ENCODE peak calls at places on chromosomes 16 and 17, in four cellular contexts. D, X, Y and C are unnamed samples.

GRCh38 chr16:79089735-79090284 is 510.7 kb downstream of the MAF start:
- DNase-seq in D (no peak), Y (peak), X (no peak), C (no peak)

GRCh38 chr16:74611721-74612120 is 4.8 kb upstream of the GLG1 start:
- DNase-seq in Y (no peak), X (no peak), D (no peak), C (no peak)

GRCh38 chr17:27956601-27957445 is 63.7 kb upstream of the LYRM9 start:
- DNase-seq in X (no peak), D (peak), Y (no peak), C (no peak)

GRCh38 chr17:45820052-45820780 is 24.5 kb upstream of the SPPL2C start:
- DNase-seq in X (no peak), Y (no peak), D (no peak), C (no peak)

GRCh38 chr16:77250395-77250794 is 51.2 kb downstream of the SYCE1L start:
- DNase-seq in X (no peak), Y (no peak), D (no peak), C (no peak)

GRCh38 chr17:51818777-51819176 is 339.7 kb downstream of the CA10 start:
- DNase-seq in D (no peak), Y (no peak), X (no peak), C (no peak)

GRCh38 chr16:26668026-26668425 is 398.7 kb upstream of the C16orf82 start:
- DNase-seq in D (no peak), X (no peak), Y (no peak), C (no peak)

GRCh38 chr17:72244494-72244893 is 123.7 kb downstream of the SOX9 start:
- DNase-seq in Y (no peak), D (no peak), X (no peak), C (no peak)

GRCh38 chr16:83808573-83809014 is 816 bp downstream of the HSBP1 start:
- DNase-seq in Y (no peak), D (no peak), X (no peak), C (no peak)

GRCh38 chr17:53765609-53766008 is 57.1 kb upstream of the KIF2B start:
- DNase-seq in D (no peak), X (no peak), Y (no peak), C (no peak)

GRCh38 chr17:8072339-8072726 is 15.2 kb downstream of the ALOX12B start:
- DNase-seq in D (no peak), X (no peak), Y (no peak), C (no peak)

GRCh38 chr16:74627506-74628220 is 20.7 kb upstream of the GLG1 start:
- DNase-seq in Y (no peak), D (no peak), X (no peak), C (no peak)

GRCh38 chr16:31464348-31464769 is 5.1 kb downstream of the ARMC5 start:
- DNase-seq in D (no peak), X (no peak), Y (no peak), C (no peak)

GRCh38 chr17:50219939-50220465 is 18.6 kb upstream of the COL1A1 start:
- DNase-seq in Y (no peak), D (no peak), X (no peak), C (peak)

GRCh38 chr17:54901230-54901847 is 687 bp downstream of the TOM1L1 start:
- DNase-seq in Y (no peak), X (peak), D (no peak), C (peak)

GRCh38 chr17:12406623-12407228 is 259.0 kb upstream of the MYOCD start:
- DNase-seq in X (no peak), Y (no peak), D (no peak), C (no peak)

GRCh38 chr17:19470529-19471261 is 59.7 kb downstream of the RNF112 start:
- DNase-seq in D (no peak), Y (no peak), X (no peak), C (no peak)

GRCh38 chr16:14285542-14286380 is 214.6 kb downstream of the MRTFB start:
- DNase-seq in Y (peak), X (peak), D (peak), C (peak)

GRCh38 chr17:66652840-66653507 is 181.9 kb upstream of the CACNG5 start:
- DNase-seq in D (no peak), Y (no peak), X (no peak), C (no peak)

GRCh38 chr16:9097266-9098219 is 6.1 kb downstream of the HAPSTR1 start:
- DNase-seq in D (no peak), Y (no peak), X (no peak), C (no peak)

GRCh38 chr17:5758651-5759050 is 174.3 kb upstream of the NLRP1 start:
- DNase-seq in Y (peak), D (peak), X (no peak), C (peak)

GRCh38 chr17:32929288-32929574 is 1.3 kb downstream of the TMEM98 start:
- DNase-seq in D (no peak), Y (no peak), X (no peak), C (no peak)

GRCh38 chr16:59192551-59193199 is 458.6 kb upstream of the GOT2 start:
- DNase-seq in X (no peak), D (peak), Y (no peak), C (peak)

GRCh38 chr17:11282586-11282985 is 41.6 kb downstream of the SHISA6 start:
- DNase-seq in D (no peak), Y (no peak), X (no peak), C (no peak)

GRCh38 chr16:11034005-11034404 is 89.6 kb downstream of the CLEC16A start:
- DNase-seq in X (no peak), D (no peak), Y (no peak), C (no peak)

GRCh38 chr16:11032922-11033291 is 88.5 kb downstream of the CLEC16A start:
- DNase-seq in D (peak), Y (no peak), X (no peak), C (no peak)

GRCh38 chr16:11034481-11034931 is 90.1 kb downstream of the CLEC16A start:
- DNase-seq in Y (no peak), X (no peak), D (no peak), C (no peak)

GRCh38 chr16:11030990-11031510 is 86.7 kb downstream of the CLEC16A start:
- DNase-seq in X (no peak), Y (no peak), D (no peak), C (no peak)

DNA sequence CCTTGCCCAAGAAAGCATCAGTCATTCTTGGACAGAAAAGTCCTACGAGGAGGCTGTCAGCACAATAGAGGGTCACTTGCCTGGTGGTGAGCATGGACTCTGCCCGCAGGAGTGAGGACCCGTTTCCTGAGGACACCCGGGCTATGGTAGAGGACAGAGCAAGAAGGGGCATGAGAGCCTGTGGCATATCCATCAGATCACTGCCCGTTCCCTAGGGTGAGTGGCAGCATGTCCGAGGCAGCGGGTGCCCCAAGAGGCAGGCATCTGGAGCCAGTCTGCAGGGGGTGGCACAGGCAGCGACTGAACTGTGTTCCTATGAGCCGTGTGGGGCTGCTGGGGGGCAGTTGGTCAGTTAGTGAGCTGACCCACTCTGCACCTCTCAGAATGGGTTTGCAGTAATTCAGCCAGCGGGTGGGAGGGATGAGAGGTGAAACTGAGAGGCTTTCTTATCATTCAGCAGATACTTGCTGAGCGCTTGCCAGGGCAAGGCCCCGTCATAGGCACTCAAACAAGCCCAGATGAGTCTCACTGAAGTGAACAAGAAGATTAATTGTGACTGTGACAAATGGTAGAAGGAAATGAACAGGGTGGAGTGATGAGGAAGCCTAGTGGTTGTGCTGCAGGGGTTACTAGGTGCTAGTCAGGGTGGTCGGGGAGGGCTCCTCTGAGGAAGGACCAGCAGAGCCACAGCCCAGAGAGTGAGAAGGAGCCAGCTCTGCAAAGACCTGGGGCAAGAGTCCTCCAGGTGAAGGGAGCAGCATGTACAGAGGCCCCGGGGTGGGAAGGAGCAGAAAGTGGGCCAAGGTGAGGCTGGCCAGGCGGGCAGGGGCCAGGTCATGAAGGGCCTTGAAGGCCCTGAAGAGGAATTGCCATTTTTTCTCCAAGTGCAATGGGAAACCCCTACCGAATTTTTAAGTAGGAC is 87.9 kb downstream of the CLEC16A start:
- DNase-seq in X (no peak), Y (no peak), D (peak), C (no peak)
- TF ChIP-seq CHD4 in X (no peak), Y (no peak), D (no peak), C (no peak)

GRCh38 chr17:7024402-7024785 is 1.5 kb downstream of the BCL6B start:
- DNase-seq in Y (no peak), X (no peak), D (no peak), C (no peak)

GRCh38 chr17:7021993-7022778 is 664 bp upstream of the BCL6B start:
- DNase-seq in D (peak), X (peak), Y (no peak), C (no peak)

GRCh38 chr17:7025240-7025639 is 2.4 kb downstream of the BCL6B start:
- DNase-seq in X (no peak), Y (no peak), D (no peak), C (no peak)

GRCh38 chr17:7022791-7023571 is at the start of gene BCL6B:
- DNase-seq in Y (no peak), X (no peak), D (no peak), C (no peak)

DNA sequence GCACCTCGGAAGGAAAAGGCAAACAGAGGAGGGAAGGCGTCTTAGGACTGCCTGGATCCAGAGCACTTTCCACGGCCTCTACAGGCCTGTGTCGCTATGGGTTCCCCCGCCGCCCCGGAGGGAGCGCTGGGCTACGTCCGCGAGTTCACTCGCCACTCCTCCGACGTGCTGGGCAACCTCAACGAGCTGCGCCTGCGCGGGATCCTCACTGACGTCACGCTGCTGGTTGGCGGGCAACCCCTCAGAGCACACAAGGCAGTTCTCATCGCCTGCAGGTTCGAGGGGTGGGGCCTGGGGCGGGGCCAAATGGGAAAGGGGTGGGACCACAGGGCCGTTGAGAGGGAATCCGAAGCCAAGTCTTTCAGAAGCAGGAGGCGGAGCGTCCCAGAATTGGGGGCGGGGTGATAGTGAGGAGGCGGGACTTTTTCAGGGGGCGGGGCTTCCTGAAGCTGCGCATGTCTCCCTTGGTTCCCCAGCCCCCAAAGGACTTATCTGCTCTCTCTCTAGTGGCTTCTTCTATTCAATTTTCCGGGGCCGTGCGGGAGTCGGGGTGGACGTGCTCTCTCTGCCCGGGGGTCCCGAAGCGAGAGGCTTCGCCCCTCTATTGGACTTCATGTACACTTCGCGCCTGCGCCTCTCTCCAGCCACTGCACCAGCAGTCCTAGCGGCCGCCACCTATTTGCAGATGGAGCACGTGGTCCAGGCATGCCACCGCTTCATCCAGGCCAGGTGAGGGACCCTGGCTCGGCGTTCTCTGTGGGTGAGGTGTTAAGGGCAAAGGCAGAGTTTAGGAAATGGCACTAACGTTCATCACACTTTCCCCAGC is 939 bp downstream of the BCL6B start:
- DNase-seq in X (peak), D (peak), Y (peak), C (no peak)
- TF ChIP-seq CHD4 in X (no peak), D (no peak), Y (no peak), C (no peak)

GRCh38 chr17:1972429-1973160 is 52.5 kb downstream of the RTN4RL1 start:
- DNase-seq in X (no peak), D (no peak), Y (no peak), C (no peak)
- TF ChIP-seq CHD4 in X (no peak), D (no peak), Y (no peak), C (no peak)

DNA sequence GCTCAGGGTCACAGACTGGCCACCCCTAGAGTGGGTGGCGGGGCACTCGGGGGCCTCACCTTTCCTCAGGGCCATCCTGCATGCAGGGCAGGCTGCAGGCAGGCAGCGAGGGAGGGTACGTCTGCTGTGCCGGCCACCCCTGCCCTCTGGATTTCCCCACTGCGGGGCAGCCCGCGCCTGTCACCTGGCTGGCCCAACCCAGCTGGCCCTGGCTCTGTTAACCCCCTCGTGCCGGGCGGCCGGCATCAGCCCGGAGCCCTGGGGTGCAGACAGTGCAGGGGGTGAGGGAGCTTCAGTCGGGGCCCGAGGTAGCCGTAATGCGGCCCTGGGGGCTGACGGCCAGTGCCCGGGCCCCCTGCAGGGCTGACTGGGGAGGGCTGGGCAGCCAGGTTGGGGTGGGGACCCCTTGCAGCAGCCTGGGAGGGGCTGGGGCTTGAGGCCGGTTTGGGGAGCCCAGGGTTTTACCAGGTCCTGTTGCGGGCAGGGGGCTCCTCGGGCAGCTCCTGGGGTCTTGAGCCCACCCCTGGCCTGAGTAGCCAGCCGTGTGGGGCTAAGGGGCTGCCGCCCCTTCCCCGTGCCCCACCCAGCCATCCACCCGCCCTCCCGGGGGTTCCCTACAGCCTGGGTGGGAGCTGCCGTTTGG is at the start of gene IGFALS:
- DNase-seq in X (no peak), Y (no peak), D (no peak), C (no peak)
- TF ChIP-seq CHD4 in X (no peak), Y (no peak), D (no peak), C (no peak)

DNA sequence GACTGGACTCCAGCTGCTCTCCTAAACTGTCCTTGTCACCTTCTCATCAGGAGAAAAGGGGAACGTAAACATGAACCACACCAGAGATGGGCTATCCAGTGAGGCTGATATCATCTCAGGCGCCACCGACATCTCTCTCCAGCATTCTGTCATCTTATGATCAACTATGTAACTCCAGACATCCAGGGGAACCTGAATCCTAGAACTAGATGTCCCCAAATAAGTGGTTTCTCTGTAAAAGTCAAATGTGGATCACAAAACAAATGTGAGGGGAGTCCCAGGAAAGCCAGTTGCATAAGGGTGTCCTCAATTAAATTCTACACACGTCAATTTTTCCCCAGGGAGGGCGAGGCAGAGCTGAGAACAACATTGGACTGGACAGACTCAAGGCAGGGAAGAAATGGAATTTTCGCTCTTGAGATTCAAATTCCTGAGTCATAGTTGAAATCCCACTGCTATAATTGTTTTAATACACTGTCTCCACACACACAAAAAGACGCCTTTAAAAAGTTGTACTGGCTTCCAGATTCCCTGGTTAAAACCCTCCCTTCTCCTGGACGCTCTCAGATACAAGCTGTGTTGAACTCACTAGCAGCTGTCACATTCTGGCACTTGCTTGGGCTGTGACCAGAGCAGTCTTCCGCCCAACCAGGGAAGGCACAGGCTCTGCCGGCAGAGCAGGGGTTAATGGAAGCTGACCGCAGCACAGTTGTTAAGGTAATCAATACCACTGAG is 62.6 kb downstream of the ZFHX3 start:
- DNase-seq in X (no peak), D (no peak), Y (no peak), C (no peak)
- TF ChIP-seq CHD4 in X (no peak), D (no peak), Y (no peak), C (no peak)

GRCh38 chr16:47049901-47050583 is 76.6 kb upstream of the DNAJA2 start:
- DNase-seq in D (no peak), X (no peak), Y (no peak), C (no peak)
- TF ChIP-seq CHD4 in D (no peak), X (no peak), Y (no peak), C (no peak)

GRCh38 chr16:70694088-70694487 is 8.2 kb upstream of the MTSS2 start:
- DNase-seq in D (no peak), X (peak), Y (no peak), C (no peak)
- TF ChIP-seq CHD4 in D (no peak), X (no peak), Y (no peak), C (no peak)

GRCh38 chr17:49035470-49036269 is 38.5 kb downstream of the IGF2BP1 start:
- DNase-seq in D (peak), X (peak), Y (no peak), C (no peak)
- TF ChIP-seq CHD4 in D (no peak), X (no peak), Y (no peak), C (peak)

GRCh38 chr16:2082171-2082982 is 34.6 kb downstream of the TSC2 start:
- DNase-seq in D (no peak), X (no peak), Y (no peak), C (no peak)
- TF ChIP-seq CHD4 in D (no peak), X (no peak), Y (no peak), C (no peak)

GRCh38 chr17:17943281-17943984 is 28.8 kb downstream of the TOM1L2 start:
- DNase-seq in D (no peak), X (no peak), Y (no peak), C (no peak)
- TF ChIP-seq CHD4 in D (no peak), X (no peak), Y (no peak), C (no peak)